ENCODE peak calls at places on chromosomes 3 and 15, in six cellular contexts. U is tibial nerve, C is body of pancreas, V is K562, A is Peyer's patch, D is transverse colon. O is an unnamed sample.

GRCh38 chr3:111851511-111851954 is 7.5 kb upstream of the PHLDB2 start:
- DNase-seq in A (no peak), D (no peak), C (no peak), V (no peak), U (no peak), O (no peak)

GRCh38 chr15:27480141-27480530 is 509.2 kb downstream of the GABRG3 start:
- DNase-seq in V (no peak), A (no peak), U (no peak), D (no peak), C (no peak), O (no peak)

GRCh38 chr3:109353057-109353456 is 15.7 kb upstream of the DPPA4 start:
- DNase-seq in V (no peak), C (no peak), D (no peak), A (no peak), U (no peak), O (no peak)

GRCh38 chr3:126911162-126912026 is 71.5 kb upstream of the PLXNA1 start:
- DNase-seq in C (peak), D (peak), A (no peak), U (peak), V (peak), O (peak)

GRCh38 chr3:111737712-111738097 is 121.4 kb upstream of the PHLDB2 start:
- DNase-seq in D (peak), A (no peak), U (peak), V (no peak), C (peak), O (no peak)

GRCh38 chr15:66995257-66995656 is 70.1 kb upstream of the SMAD3 start:
- DNase-seq in C (no peak), A (no peak), D (no peak), V (no peak), U (no peak), O (no peak)

GRCh38 chr3:72694398-72694797 is 153.8 kb downstream of the SHQ1 start:
- DNase-seq in V (no peak), C (no peak), D (no peak), A (no peak), U (no peak), O (no peak)

GRCh38 chr3:57298041-57298440 is 5.6 kb upstream of the ASB14 start:
- DNase-seq in U (no peak), A (no peak), C (no peak), D (no peak), V (no peak), O (no peak)

GRCh38 chr3:187845826-187846225 is 100.6 kb upstream of the BCL6 start:
- DNase-seq in U (no peak), A (no peak), C (no peak), V (no peak), D (no peak), O (no peak)

GRCh38 chr3:67463656-67464055 is 190.8 kb downstream of the SUCLG2 start:
- DNase-seq in V (no peak), A (no peak), C (no peak), D (no peak), U (no peak), O (no peak)

GRCh38 chr3:178808748-178809147 is 262.9 kb downstream of the ZMAT3 start:
- DNase-seq in U (no peak), V (no peak), D (no peak), A (no peak), C (no peak), O (no peak)

GRCh38 chr3:149442845-149443544 is 31.5 kb upstream of the TM4SF4 start:
- DNase-seq in V (no peak), A (no peak), D (no peak), C (no peak), U (no peak), O (no peak)

GRCh38 chr3:147361671-147362420 is 44.5 kb downstream of the ZIC4 start:
- DNase-seq in D (peak), C (peak), A (no peak), U (peak), V (peak), O (peak)

GRCh38 chr3:136042608-136043221 is 77.2 kb downstream of the PPP2R3A start:
- DNase-seq in A (no peak), V (peak), U (peak), D (no peak), C (peak), O (peak)

GRCh38 chr15:98720036-98720435 is 71.7 kb downstream of the IGF1R start:
- DNase-seq in V (no peak), U (no peak), D (no peak), C (no peak), A (no peak), O (no peak)

GRCh38 chr3:187999821-188000220 is 154.1 kb upstream of the LPP start:
- DNase-seq in U (no peak), C (no peak), D (no peak), V (no peak), A (no peak), O (no peak)

GRCh38 chr3:192916455-192917257 is 1.0 kb downstream of the MB21D2 start:
- DNase-seq in A (peak), U (peak), C (peak), V (no peak), D (peak), O (no peak)

GRCh38 chr3:185489462-185489861 is 9.4 kb downstream of the TMEM41A start:
- DNase-seq in D (peak), C (peak), V (no peak), U (no peak), A (no peak), O (no peak)

GRCh38 chr3:126606021-126606420 is 47.3 kb upstream of the C3orf22 start:
- DNase-seq in D (no peak), V (no peak), U (no peak), C (no peak), A (no peak), O (no peak)

GRCh38 chr3:97125902-97126499 is 311.6 kb downstream of the EPHA6 start:
- DNase-seq in D (no peak), A (no peak), V (no peak), U (no peak), C (no peak), O (no peak)

GRCh38 chr3:86967062-86967461 is 23.9 kb downstream of the VGLL3 start:
- DNase-seq in C (no peak), V (no peak), U (no peak), D (no peak), A (no peak), O (no peak)

GRCh38 chr3:36894924-36895323 is 49.9 kb downstream of the TRANK1 start:
- DNase-seq in V (no peak), C (no peak), A (no peak), D (no peak), U (no peak), O (no peak)

GRCh38 chr3:71101581-71101980 is 481.9 kb downstream of the FOXP1 start:
- DNase-seq in U (no peak), V (no peak), C (no peak), A (no peak), D (no peak), O (no peak)
- TF ChIP-seq POLR2A in U (no peak), V (no peak), C (no peak), A (no peak), D (no peak), O (no peak)

GRCh38 chr3:9915252-9916141 is 1.4 kb upstream of the IL17RC start:
- DNase-seq in C (peak), U (peak), D (peak), V (no peak), A (peak), O (peak)
- TF ChIP-seq POLR2A in C (peak), U (peak), D (peak), V (no peak), A (peak), O (peak)

DNA sequence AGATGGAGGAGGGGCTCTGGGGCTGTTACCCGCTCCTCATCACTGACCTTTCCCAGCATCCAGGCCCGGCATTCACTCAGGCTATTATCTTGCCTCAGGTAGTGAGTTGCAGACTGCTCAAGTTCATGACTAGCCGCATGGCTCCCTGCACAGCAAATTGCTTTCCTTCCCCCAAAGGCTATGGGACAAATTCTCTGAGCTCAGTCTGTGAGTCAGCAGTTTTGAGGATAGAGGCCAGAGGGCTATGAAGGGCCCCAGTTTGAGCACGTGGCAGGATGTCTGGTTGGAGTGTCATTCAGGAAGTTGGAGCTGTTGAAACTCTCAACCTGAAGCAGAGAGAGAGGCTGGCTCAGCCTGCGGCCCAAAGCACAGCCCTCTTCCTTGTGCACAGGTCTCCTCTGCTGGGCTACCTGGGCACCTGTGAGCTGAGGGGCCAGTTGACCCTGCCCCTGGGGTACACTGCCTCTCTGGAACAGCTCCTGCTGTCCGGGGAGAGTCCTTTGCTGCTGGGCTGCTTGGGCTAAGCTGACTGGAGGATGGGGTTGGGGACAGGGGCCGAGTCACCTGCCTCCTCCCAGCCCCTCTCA is 7.9 kb downstream of the FAH start:
- DNase-seq in C (peak), D (peak), V (peak), U (peak), A (no peak), O (peak)
- TF ChIP-seq POLR2A in C (no peak), D (no peak), V (no peak), U (no peak), A (no peak), O (peak)

GRCh38 chr3:49786357-49787181 is at the start of gene IP6K1:
- DNase-seq in U (peak), A (peak), D (peak), V (peak), C (peak), O (peak)
- TF ChIP-seq POLR2A in U (peak), A (peak), D (peak), V (peak), C (peak), O (peak)

GRCh38 chr3:29346828-29347227 is 66.0 kb downstream of the RBMS3 start:
- DNase-seq in C (no peak), A (no peak), U (no peak), V (no peak), D (no peak), O (no peak)

GRCh38 chr3:29349049-29349448 is 68.2 kb downstream of the RBMS3 start:
- DNase-seq in D (no peak), U (no peak), V (no peak), A (no peak), C (no peak), O (no peak)

GRCh38 chr3:29348311-29348710 is 67.4 kb downstream of the RBMS3 start:
- DNase-seq in U (no peak), A (no peak), C (no peak), V (no peak), D (no peak), O (no peak)

GRCh38 chr3:29345923-29346322 is 65.1 kb downstream of the RBMS3 start:
- DNase-seq in D (no peak), C (no peak), A (no peak), V (no peak), U (no peak), O (no peak)

DNA sequence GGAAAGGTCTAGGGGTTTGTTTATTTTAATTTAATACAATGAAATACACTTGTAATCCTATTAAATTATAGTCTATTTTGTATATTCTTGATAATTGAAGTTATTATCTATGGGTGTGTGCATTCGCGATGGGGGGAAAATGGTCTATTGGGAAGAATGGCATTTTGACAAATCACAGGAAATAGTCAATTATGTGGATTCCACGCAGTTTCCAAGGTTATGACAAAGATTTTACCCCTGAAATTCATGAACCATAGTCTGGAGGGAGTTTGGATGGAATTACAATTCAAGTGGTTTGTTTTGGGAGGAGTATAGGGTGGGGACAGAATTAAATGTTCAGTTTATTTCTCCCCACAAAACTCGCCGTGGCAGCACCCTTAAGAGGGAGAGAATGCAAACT is 66.5 kb downstream of the RBMS3 start:
- DNase-seq in V (no peak), D (no peak), U (no peak), C (no peak), A (no peak), O (no peak)
- TF ChIP-seq POLR2A in V (no peak), D (no peak), U (no peak), C (no peak), A (no peak), O (no peak)

GRCh38 chr3:100334340-100335136 is at the start of gene NIT2:
- DNase-seq in V (peak), U (peak), C (peak), D (peak), A (peak), O (peak)
- TF ChIP-seq POLR2A in V (peak), U (peak), C (peak), D (no peak), A (peak), O (peak)

O was measured in erythroblast.